ENCODE peak calls at places on chromosomes 16 and 17, in four cellular contexts. X is AG09309, G is neural progenitor cell, W is GM10248. I is an unnamed sample.

GRCh38 chr16:83882118-83882879 is 16.6 kb upstream of the MLYCD start:
- DNase-seq in W (no peak), X (no peak), G (peak), I (no peak)

GRCh38 chr17:38434178-38434665 is 6.0 kb downstream of the ARHGAP23 start:
- DNase-seq in G (no peak), W (no peak), X (no peak), I (no peak)

GRCh38 chr17:27318228-27318627 is 24.3 kb downstream of the WSB1 start:
- DNase-seq in X (no peak), W (no peak), G (no peak), I (no peak)

GRCh38 chr17:7477392-7478275 is 1.8 kb downstream of the ZBTB4 start:
- DNase-seq in X (peak), W (no peak), G (peak), I (peak)

GRCh38 chr17:40542562-40543411 is 22.5 kb downstream of the CCR7 start:
- DNase-seq in W (peak), X (peak), G (no peak), I (peak)

GRCh38 chr17:80475949-80476876 is at the start of gene NPTX1:
- DNase-seq in X (no peak), G (peak), W (no peak), I (no peak)

GRCh38 chr16:69396187-69397061 is 10.6 kb upstream of the TERF2 start:
- DNase-seq in X (peak), G (peak), W (peak), I (peak)

GRCh38 chr17:38322156-38322779 is 21.5 kb downstream of the GPR179 start:
- DNase-seq in X (no peak), G (peak), W (peak), I (no peak)

GRCh38 chr16:2822158-2822495 is 5.1 kb downstream of the PRSS21 start:
- DNase-seq in G (no peak), X (no peak), W (no peak), I (no peak)

GRCh38 chr16:88599825-88600538 is 29.8 kb downstream of the ZC3H18 start:
- DNase-seq in W (no peak), G (no peak), X (no peak), I (no peak)

GRCh38 chr17:28511858-28512461 is 5.8 kb downstream of the FOXN1 start:
- DNase-seq in W (no peak), X (no peak), G (no peak), I (no peak)

GRCh38 chr16:17311333-17312099 is 159.2 kb downstream of the XYLT1 start:
- DNase-seq in W (no peak), X (no peak), G (no peak), I (no peak)

GRCh38 chr17:44363613-44364159 is at the start of gene FAM171A2:
- DNase-seq in G (peak), W (peak), X (no peak), I (no peak)

GRCh38 chr16:73565263-73565662 is 517.3 kb upstream of the ZFHX3 start:
- DNase-seq in G (peak), W (no peak), X (peak), I (no peak)

GRCh38 chr16:79599837-79600635 is 501 bp downstream of the MAF start:
- DNase-seq in W (no peak), G (peak), X (no peak), I (no peak)

GRCh38 chr17:1197379-1197778 is 17.6 kb upstream of the ABR start:
- DNase-seq in W (no peak), X (peak), G (no peak), I (no peak)

GRCh38 chr16:50884066-50884860 is 142.4 kb downstream of the CYLD start:
- DNase-seq in X (no peak), G (peak), W (peak), I (no peak)
- TF ChIP-seq CTCF in X (no peak), G (peak), W (peak), I (peak)

GRCh38 chr16:50628156-50628802 is 52.8 kb downstream of the SNX20 start:
- DNase-seq in W (no peak), G (no peak), X (no peak), I (no peak)

GRCh38 chr16:50625374-50625773 is 55.7 kb downstream of the SNX20 start:
- DNase-seq in G (no peak), W (no peak), X (no peak), I (no peak)

GRCh38 chr16:50626868-50627267 is 54.2 kb downstream of the SNX20 start:
- DNase-seq in W (no peak), X (no peak), G (no peak), I (no peak)

GRCh38 chr16:50629334-50629733 is 51.8 kb downstream of the SNX20 start:
- DNase-seq in W (no peak), G (no peak), X (no peak), I (no peak)

DNA sequence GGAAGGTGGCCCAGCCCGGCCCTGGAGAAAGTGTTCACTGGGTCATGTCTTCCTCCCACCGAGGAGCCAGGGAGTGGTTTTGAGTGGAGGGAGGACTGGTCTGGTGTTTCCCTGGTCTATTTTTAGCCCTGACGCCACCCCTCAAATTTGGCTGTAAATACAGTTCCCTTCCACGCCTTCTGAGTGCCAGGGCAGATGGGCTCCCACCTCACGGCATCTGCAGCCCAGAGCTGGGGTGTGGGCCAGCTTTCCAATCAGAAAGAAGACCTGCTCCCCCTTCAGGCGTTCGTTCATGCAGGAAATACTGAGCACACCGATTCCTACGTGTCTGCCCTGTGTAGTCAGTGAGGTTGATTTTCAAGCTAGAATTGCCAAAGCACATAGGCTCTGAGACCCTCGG is 53.7 kb downstream of the SNX20 start:
- DNase-seq in W (peak), X (no peak), G (peak), I (no peak)
- TF ChIP-seq CTCF in W (peak), X (peak), G (peak), I (peak)

DNA sequence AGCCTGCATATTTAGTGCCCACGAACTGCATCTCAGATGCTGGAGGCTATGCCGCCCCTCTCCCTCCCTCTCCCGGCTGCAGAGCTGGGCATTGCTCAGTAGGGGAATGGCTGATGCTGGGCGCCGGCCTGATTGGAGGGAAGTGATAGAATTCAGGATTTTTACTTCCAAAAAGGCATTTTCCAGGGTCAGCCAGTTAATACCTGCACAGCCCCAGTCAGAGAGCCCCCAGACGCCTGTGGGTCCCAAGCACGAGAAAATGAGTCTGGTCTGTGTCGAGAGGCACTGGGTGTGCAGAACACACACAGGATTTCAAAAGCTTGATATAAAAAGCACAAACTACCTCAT is 164.6 kb upstream of the TNRC6C start:
- DNase-seq in G (no peak), W (no peak), X (no peak), I (no peak)
- TF ChIP-seq CTCF in G (no peak), W (no peak), X (no peak), I (no peak)

GRCh38 chr16:48864055-48864454 is 254.1 kb upstream of the N4BP1 start:
- DNase-seq in W (no peak), G (no peak), X (no peak), I (no peak)
- TF ChIP-seq CTCF in W (no peak), G (peak), X (no peak), I (no peak)

GRCh38 chr17:67942810-67943209 is 53.5 kb downstream of the C17orf58 start:
- DNase-seq in X (no peak), W (no peak), G (no peak), I (no peak)
- TF ChIP-seq CTCF in X (peak), W (peak), G (peak), I (peak)

GRCh38 chr17:75046583-75047289 is at the start of the genes ATP5PD and KCTD2:
- DNase-seq in W (peak), X (peak), G (peak), I (peak)

GRCh38 chr17:75047398-75048098 is 523 bp downstream of the KCTD2 start:
- DNase-seq in X (no peak), W (no peak), G (peak), I (no peak)

GRCh38 chr17:75049057-75049456 is 2.0 kb downstream of the KCTD2 start:
- DNase-seq in X (no peak), W (no peak), G (no peak), I (no peak)

GRCh38 chr17:75051941-75052340 is 4.9 kb downstream of the KCTD2 start:
- DNase-seq in G (no peak), W (no peak), X (no peak), I (no peak)

DNA sequence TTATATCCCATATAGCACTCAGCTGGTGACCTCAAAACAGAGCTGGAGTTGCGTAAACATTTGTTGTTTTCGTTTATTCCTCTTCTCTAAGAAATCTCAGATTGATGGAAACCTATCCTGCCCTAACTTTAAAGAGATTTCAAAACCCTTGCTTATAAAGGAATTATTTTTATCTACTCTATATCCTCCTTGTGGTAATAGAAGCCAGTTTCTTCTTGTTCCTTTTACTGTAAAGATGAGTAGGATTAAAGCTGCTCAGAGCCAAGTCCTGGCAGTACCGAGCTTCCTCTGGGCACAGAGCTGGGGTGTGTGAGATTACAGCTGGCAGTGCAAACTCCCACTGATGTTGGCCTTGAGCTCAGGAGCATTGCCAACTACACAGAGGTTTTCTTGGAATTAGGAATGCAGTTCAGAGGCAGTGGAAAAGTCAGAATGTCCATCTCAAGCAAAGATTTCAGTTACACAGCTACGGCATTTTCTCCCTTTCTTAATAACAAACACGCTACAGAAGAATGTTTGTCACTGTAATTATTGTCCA is 1.4 kb downstream of the KCTD2 start:
- DNase-seq in X (no peak), W (no peak), G (no peak), I (no peak)
- TF ChIP-seq CTCF in X (no peak), W (no peak), G (no peak), I (no peak)

I was measured in AG09319.